ENCODE peak calls at places on chromosomes 1 and 21, in nine cellular contexts. Q is endothelial cell of umbilical vein; K is right lobe of liver; V is MG63; U is HCT116; X is upper lobe of right lung; T is CD4-positive, alpha-beta memory T cell; S is cardiac muscle cell; Z is uterus. O is an unnamed sample. For H3K27me3 and H3K9me3, the result is how much of the 10 kb centered on the place peaks cover.

GRCh38 chr1:41683681-41684500 is 199.4 kb upstream of the EDN2 start:
- DNase-seq in S (no peak), U (no peak), V (peak), Q (peak), Z (no peak), T (no peak), X (peak), K (peak), O (no peak)

GRCh38 chr21:46393941-46394818 is 64.5 kb upstream of the DIP2A start:
- DNase-seq in U (no peak), X (no peak), Z (no peak), S (no peak), T (no peak), V (no peak), K (peak), Q (no peak), O (no peak)

GRCh38 chr1:222416001-222416791 is 131.7 kb downstream of the HHIPL2 start:
- DNase-seq in V (no peak), Q (no peak), Z (no peak), X (no peak), T (no peak), K (no peak), S (no peak), U (no peak), O (no peak)

GRCh38 chr1:86205741-86206140 is 49.2 kb upstream of the COL24A1 start:
- DNase-seq in T (no peak), Q (no peak), U (no peak), S (no peak), X (no peak), V (no peak), K (no peak), Z (no peak), O (peak)

GRCh38 chr1:100530901-100531487 is 6.9 kb upstream of the GPR88 start:
- DNase-seq in Z (peak), X (no peak), U (no peak), S (no peak), Q (no peak), V (no peak), T (no peak), K (no peak), O (peak)

GRCh38 chr21:39633043-39633442 is 20.3 kb downstream of the B3GALT5 start:
- DNase-seq in Q (no peak), T (no peak), X (no peak), K (no peak), Z (no peak), U (peak), V (no peak), S (no peak), O (peak)

GRCh38 chr1:172383541-172383940 is 36.9 kb upstream of the C1orf105 start:
- DNase-seq in U (no peak), T (no peak), S (peak), Z (no peak), K (no peak), V (no peak), Q (peak), X (no peak), O (peak)

GRCh38 chr1:193069748-193070394 is 10.5 kb downstream of the RO60 start:
- DNase-seq in Q (peak), X (no peak), T (no peak), S (no peak), Z (no peak), V (peak), U (no peak), K (no peak), O (peak)

GRCh38 chr1:36966242-36966641 is 68.1 kb downstream of the GRIK3 start:
- DNase-seq in U (no peak), X (no peak), T (no peak), Q (peak), V (no peak), K (no peak), S (peak), Z (no peak), O (peak)

GRCh38 chr1:111513410-111514020 is 10.1 kb upstream of the ADORA3 start:
- DNase-seq in X (no peak), T (no peak), Z (no peak), V (no peak), U (no peak), K (no peak), Q (peak), S (no peak), O (no peak)

GRCh38 chr21:29145837-29146453 is 15.5 kb downstream of the MAP3K7CL start:
- DNase-seq in U (no peak), Q (peak), V (no peak), Z (no peak), X (no peak), S (no peak), K (no peak), T (no peak), O (peak)

GRCh38 chr1:17276568-17276967 is 27.7 kb downstream of the PADI3 start:
- DNase-seq in S (no peak), V (peak), Z (no peak), K (peak), X (peak), Q (no peak), U (no peak), T (no peak), O (peak)

GRCh38 chr1:33161061-33161681 is 20.7 kb downstream of the TRIM62 start:
- DNase-seq in S (no peak), Z (peak), U (no peak), Q (peak), X (no peak), K (peak), T (no peak), V (no peak), O (no peak)

GRCh38 chr1:6424000-6424565 is 493 bp upstream of the ESPN start:
- DNase-seq in X (no peak), T (no peak), S (no peak), K (no peak), V (no peak), Z (no peak), U (no peak), Q (no peak), O (no peak)

GRCh38 chr21:42426876-42427480 is 23.3 kb downstream of the UBASH3A start:
- DNase-seq in Z (no peak), X (no peak), U (no peak), T (no peak), K (no peak), S (no peak), Q (no peak), V (no peak), O (no peak)

GRCh38 chr1:181459067-181459466 is 24.2 kb upstream of the CACNA1E start:
- DNase-seq in T (no peak), U (no peak), Q (no peak), X (no peak), Z (no peak), K (no peak), S (no peak), V (no peak), O (no peak)

GRCh38 chr21:38303300-38303699 is 46.5 kb downstream of the KCNJ15 start:
- DNase-seq in Q (peak), V (peak), K (no peak), Z (peak), U (no peak), T (no peak), X (no peak), S (no peak), O (peak)

GRCh38 chr1:209430821-209431259 is 152.7 kb upstream of the CAMK1G start:
- DNase-seq in V (no peak), Z (no peak), T (no peak), U (no peak), S (no peak), K (no peak), Q (no peak), X (no peak), O (no peak)

GRCh38 chr1:27727126-27727525 is 1.4 kb downstream of the FAM76A start:
- DNase-seq in U (no peak), Q (peak), V (no peak), S (no peak), K (no peak), T (no peak), Z (no peak), X (no peak), O (peak)

GRCh38 chr21:27062441-27062840 is 95.6 kb upstream of the ADAMTS5 start:
- DNase-seq in Z (no peak), K (no peak), S (no peak), V (no peak), Q (no peak), T (no peak), X (no peak), U (no peak), O (no peak)

GRCh38 chr1:212973426-212973825 is 23.1 kb downstream of the VASH2 start:
- DNase-seq in U (no peak), V (no peak), S (no peak), T (no peak), Q (no peak), K (no peak), Z (no peak), X (no peak), O (no peak)

GRCh38 chr1:1069711-1070676 is 4.1 kb downstream of the RNF223 start:
- DNase-seq in X (no peak), S (peak), K (no peak), T (peak), V (no peak), U (no peak), Q (no peak), Z (no peak), O (no peak)

GRCh38 chr1:34407140-34407539 is 230.4 kb downstream of the C1orf94 start:
- DNase-seq in T (no peak), X (no peak), K (no peak), Z (no peak), V (no peak), Q (no peak), S (no peak), U (no peak), O (peak)

GRCh38 chr1:94805912-94806311 is 14.2 kb upstream of the SLC44A3 start:
- DNase-seq in K (peak), V (peak), Q (peak), Z (peak), S (peak), U (peak), X (no peak), T (peak), O (peak)

GRCh38 chr1:109918077-109918606 is 7.5 kb downstream of the CSF1 start:
- DNase-seq in T (no peak), X (no peak), U (no peak), Z (no peak), S (no peak), Q (peak), K (no peak), V (no peak), O (no peak)

GRCh38 chr21:45891388-45892155 is 90.0 kb upstream of the COL6A1 start:
- DNase-seq in Z (no peak), Q (no peak), U (no peak), K (peak), S (no peak), V (no peak), T (no peak), X (no peak), O (no peak)

GRCh38 chr1:51859737-51860136 is 18.8 kb downstream of the NRDC start:
- DNase-seq in U (no peak), S (no peak), Q (no peak), V (no peak), Z (no peak), X (no peak), T (no peak), K (no peak), O (no peak)

GRCh38 chr1:16220101-16220500 is 7.6 kb upstream of the ARHGEF19 start:
- DNase-seq in Q (no peak), V (no peak), Z (no peak), X (no peak), S (no peak), U (no peak), T (no peak), K (no peak), O (no peak)

GRCh38 chr1:242011879-242012674 is 13.2 kb upstream of the MAP1LC3C start:
- DNase-seq in Q (no peak), Z (peak), S (no peak), X (no peak), U (no peak), K (no peak), V (peak), T (no peak), O (no peak)

GRCh38 chr1:150194381-150195031 is 41.4 kb downstream of the ANP32E start:
- DNase-seq in T (no peak), Z (no peak), U (no peak), V (no peak), S (no peak), Q (no peak), X (no peak), K (no peak), O (peak)

GRCh38 chr21:45302082-45303061 is 14.7 kb upstream of the POFUT2 start:
- DNase-seq in S (no peak), V (no peak), U (no peak), T (peak), Z (peak), Q (peak), K (peak), X (peak), O (no peak)

GRCh38 chr1:223084466-223084865 is 58.6 kb downstream of the TLR5 start:
- DNase-seq in Q (no peak), Z (peak), S (peak), T (no peak), X (no peak), U (no peak), V (no peak), K (no peak), O (no peak)

GRCh38 chr1:57423135-57424131 is at the start of gene DAB1:
- DNase-seq in X (no peak), Z (no peak), U (no peak), T (no peak), S (peak), K (peak), V (peak), Q (no peak), O (peak)

GRCh38 chr21:36249576-36250422 is 70.2 kb upstream of the MORC3 start:
- DNase-seq in K (no peak), V (no peak), X (no peak), T (no peak), U (no peak), Q (no peak), Z (no peak), S (no peak), O (no peak)

GRCh38 chr21:36255650-36256047 is 64.3 kb upstream of the MORC3 start:
- DNase-seq in T (no peak), V (no peak), Q (no peak), U (no peak), Z (no peak), S (no peak), K (no peak), X (no peak), O (peak)

GRCh38 chr21:36257657-36258056 is 62.3 kb upstream of the MORC3 start:
- DNase-seq in T (no peak), Q (no peak), V (no peak), U (no peak), K (no peak), S (no peak), Z (no peak), X (no peak), O (no peak)

GRCh38 chr21:36250423-36251075 is 69.4 kb upstream of the MORC3 start:
- DNase-seq in X (no peak), K (no peak), U (no peak), Q (no peak), T (no peak), Z (no peak), S (no peak), V (no peak), O (no peak)

DNA sequence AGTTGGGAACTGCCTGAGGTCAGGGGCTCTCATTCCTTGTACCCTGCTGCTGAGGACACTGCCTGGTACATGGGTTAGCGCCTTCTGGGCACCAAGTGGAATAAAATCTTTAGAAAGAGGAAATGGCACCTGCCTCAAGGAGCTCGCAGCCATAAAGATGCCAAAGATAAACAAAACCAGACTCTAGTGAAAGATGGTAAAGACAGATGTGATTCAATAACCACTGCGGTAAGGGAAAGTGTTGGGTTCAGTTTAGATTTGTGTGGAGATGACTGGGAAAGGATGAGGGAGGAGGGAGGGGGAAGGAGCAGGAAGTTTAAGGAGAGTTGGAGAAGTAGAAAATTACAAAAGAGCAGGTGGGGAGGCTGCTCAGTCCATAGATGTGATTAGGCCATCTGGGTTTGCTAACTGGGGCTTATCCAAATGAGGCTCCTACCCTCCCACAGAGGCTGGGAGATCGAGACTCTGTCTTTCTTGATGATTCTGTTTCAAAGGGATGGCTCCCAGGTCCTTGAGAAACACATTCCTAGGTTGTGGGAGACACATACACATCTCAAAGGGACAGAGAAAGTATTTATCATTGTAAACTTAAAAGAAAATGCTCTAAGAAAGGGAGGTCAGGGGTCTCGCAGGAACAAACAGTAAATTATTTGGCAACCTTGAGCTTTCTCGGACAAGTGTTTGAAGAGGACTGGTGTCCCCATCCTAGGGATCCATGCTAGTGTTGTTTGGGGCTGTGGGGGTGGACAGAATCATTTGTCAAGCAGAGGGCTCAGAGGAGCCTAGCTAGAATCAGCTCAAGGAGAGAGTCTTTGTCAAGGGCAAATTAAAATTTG is 65.7 kb upstream of the MORC3 start:
- DNase-seq in K (no peak), Q (no peak), T (no peak), Z (no peak), U (no peak), X (no peak), V (no peak), S (no peak), O (no peak)
- H3K4me3 ChIP-seq in K (no peak), Q (no peak), T (no peak), Z (no peak), U (no peak), X (no peak), V (no peak), S (no peak), O (no peak)

GRCh38 chr1:204782118-204782700 is 88.5 kb upstream of the NFASC start:
- DNase-seq in Z (no peak), T (no peak), K (no peak), X (no peak), Q (no peak), S (no peak), V (peak), U (no peak), O (no peak)

GRCh38 chr1:204775546-204775945 is 90.0 kb upstream of the LRRN2 start:
- DNase-seq in V (no peak), S (no peak), Q (no peak), K (no peak), U (no peak), T (no peak), X (no peak), Z (no peak), O (no peak)

GRCh38 chr1:204777591-204777990 is 92.1 kb upstream of the LRRN2 start:
- DNase-seq in Z (no peak), X (no peak), T (no peak), S (no peak), U (no peak), Q (no peak), V (peak), K (no peak), O (no peak)

GRCh38 chr1:204780682-204781081 is 90.0 kb upstream of the NFASC start:
- DNase-seq in Z (no peak), U (no peak), S (no peak), T (no peak), V (no peak), X (no peak), K (no peak), Q (no peak), O (no peak)
- H3K27me3 ChIP-seq in Z (under half), U (under half), S (under half), T (under half), V (under half), X (under half), K (under half), Q (under half), O (under half)

DNA sequence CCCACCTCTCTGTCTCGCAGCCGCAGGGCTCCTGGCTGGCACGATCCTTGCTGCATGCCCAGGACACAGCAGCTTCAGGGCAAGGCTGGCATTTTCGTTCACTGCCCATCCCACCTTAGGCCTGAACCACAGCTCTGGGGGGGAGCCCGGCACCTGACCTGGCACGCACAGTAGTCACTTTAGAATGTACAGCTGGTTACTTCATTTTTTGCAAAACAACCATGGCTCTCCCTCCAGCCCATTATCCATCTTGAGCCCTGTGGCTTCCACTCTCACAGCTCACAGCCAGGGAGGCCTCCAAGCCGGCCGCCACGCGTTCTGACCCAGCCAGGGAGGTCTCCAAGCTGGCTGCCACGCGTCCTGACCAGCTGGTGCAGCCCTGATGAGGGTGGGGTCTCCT is 54.8 kb upstream of the ACTRT2 start:
- DNase-seq in K (peak), Z (no peak), Q (no peak), S (no peak), U (no peak), X (peak), V (no peak), T (no peak), O (no peak)
- H3K9me3 ChIP-seq in K (under half), Z (under half), Q (under half), S (under half), U (under half), X (under half), V (under half), T (under half), O (under half)

GRCh38 chr1:207823531-207823879 is 71.7 kb downstream of the CD46 start:
- DNase-seq in Z (no peak), S (no peak), V (no peak), X (no peak), T (no peak), Q (no peak), K (no peak), U (no peak), O (no peak)
- H3K4me3 ChIP-seq in Z (peak), S (no peak), V (no peak), X (peak), T (peak), Q (no peak), K (peak), U (no peak), O (peak)

DNA sequence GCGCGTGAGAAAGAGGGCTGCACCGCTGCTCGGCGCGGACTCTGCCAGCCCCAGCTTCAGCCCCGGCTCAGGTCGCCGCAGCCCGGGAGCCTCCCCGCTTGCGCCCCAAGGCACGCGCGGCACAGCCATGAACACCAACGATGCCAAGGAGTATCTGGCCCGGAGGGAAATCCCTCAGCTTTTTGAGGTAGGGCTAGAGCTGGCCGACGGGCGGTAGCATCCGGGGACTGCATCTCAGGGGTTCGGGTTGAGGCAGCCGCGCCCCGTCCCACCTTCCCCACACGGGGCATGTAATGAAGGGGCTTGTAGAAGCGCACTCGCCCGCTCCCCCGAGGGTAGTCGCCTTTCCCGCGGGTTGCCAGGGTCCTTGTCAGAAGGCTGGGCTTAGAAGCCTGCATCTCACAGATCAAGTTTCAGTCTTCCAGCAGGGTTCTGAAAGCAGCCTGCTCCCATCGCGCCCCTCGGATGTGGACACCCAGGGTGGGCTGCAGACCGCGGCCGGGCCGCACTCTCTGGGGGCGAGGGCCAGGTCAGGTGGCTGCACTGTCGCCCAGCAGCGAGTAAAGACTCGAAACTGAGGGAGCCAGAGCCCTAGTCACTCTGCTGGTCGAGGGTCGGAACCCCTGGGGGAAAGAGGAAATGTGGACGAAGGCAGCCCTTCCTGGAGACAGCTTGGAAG is 507 bp downstream of the AK5 start:
- DNase-seq in T (no peak), V (peak), Q (peak), U (no peak), K (peak), X (peak), S (peak), Z (no peak), O (peak)
- H3K27me3 ChIP-seq in T (under half), V (under half), Q (under half), U (under half), K (under half), X (half or more), S (half or more), Z (under half), O (under half)